ENCODE peak calls at places on chromosomes 3 and 15, in five cellular contexts. M is body of pancreas, R is uterus, I is tibial nerve, Y is Panc1. E is an unnamed sample.

GRCh38 chr3:13078158-13078905 is 5.1 kb upstream of the IQSEC1 start:
- DNase-seq in Y (no peak), M (peak), R (no peak), I (no peak), E (peak)

GRCh38 chr15:81887913-81888312 is 157.9 kb downstream of the MEX3B start:
- DNase-seq in Y (no peak), M (no peak), I (no peak), R (peak), E (no peak)

GRCh38 chr3:36928220-36928619 is 16.6 kb downstream of the TRANK1 start:
- DNase-seq in Y (no peak), R (no peak), M (no peak), I (no peak), E (no peak)

GRCh38 chr3:11819146-11819545 is 27.5 kb downstream of the TAMM41 start:
- DNase-seq in I (no peak), M (no peak), Y (no peak), R (no peak), E (no peak)

GRCh38 chr15:68553594-68553993 is 25.2 kb upstream of the CORO2B start:
- DNase-seq in M (no peak), I (no peak), Y (no peak), R (no peak), E (no peak)

GRCh38 chr15:78047631-78048409 is 29.7 kb downstream of the TBC1D2B start:
- DNase-seq in Y (no peak), M (no peak), R (peak), I (peak), E (no peak)

GRCh38 chr3:170410428-170411029 is 8.1 kb upstream of the CLDN11 start:
- DNase-seq in R (no peak), Y (peak), I (peak), M (no peak), E (no peak)

GRCh38 chr15:64845826-64846225 is 4.1 kb downstream of the PLEKHO2 start:
- DNase-seq in R (no peak), Y (no peak), M (no peak), I (no peak), E (no peak)

GRCh38 chr3:167684389-167684993 is 30.7 kb upstream of the WDR49 start:
- DNase-seq in M (peak), I (peak), R (peak), Y (peak), E (no peak)

GRCh38 chr3:32684800-32685603 is at the start of gene CNOT10:
- DNase-seq in I (peak), M (peak), Y (peak), R (peak), E (peak)

GRCh38 chr3:16961621-16962205 is 77.0 kb downstream of the PLCL2 start:
- DNase-seq in M (no peak), Y (no peak), I (no peak), R (no peak), E (no peak)

GRCh38 chr3:57840445-57840844 is 84.3 kb downstream of the SLMAP start:
- DNase-seq in I (no peak), M (no peak), Y (no peak), R (no peak), E (no peak)

GRCh38 chr3:189641776-189642175 is 10.6 kb downstream of the TP63 start:
- DNase-seq in I (no peak), M (no peak), R (no peak), Y (no peak), E (no peak)

GRCh38 chr3:79724206-79724605 is 43.6 kb downstream of the ROBO1 start:
- DNase-seq in M (no peak), Y (no peak), R (no peak), I (no peak), E (no peak)

GRCh38 chr15:77075528-77075927 is 4.6 kb upstream of the TSPAN3 start:
- DNase-seq in Y (no peak), M (no peak), I (no peak), R (no peak), E (peak)

GRCh38 chr15:100878601-100879000 is 1.0 kb upstream of the ALDH1A3 start:
- DNase-seq in Y (no peak), I (no peak), M (no peak), R (no peak), E (no peak)

GRCh38 chr15:35689266-35689665 is 143.3 kb upstream of the DPH6 start:
- DNase-seq in R (no peak), I (no peak), Y (no peak), M (no peak), E (no peak)

GRCh38 chr3:185521349-185522138 is 22.7 kb upstream of the TMEM41A start:
- DNase-seq in I (no peak), M (no peak), R (no peak), Y (no peak), E (no peak)

GRCh38 chr3:51099794-51100542 is 285.1 kb upstream of the MANF start:
- DNase-seq in R (no peak), I (peak), Y (peak), M (peak), E (no peak)

GRCh38 chr3:149566296-149566945 is 91.4 kb downstream of the WWTR1 start:
- DNase-seq in I (no peak), R (no peak), M (no peak), Y (no peak), E (no peak)

GRCh38 chr3:72492240-72492639 is 356.0 kb downstream of the SHQ1 start:
- DNase-seq in R (no peak), I (peak), M (peak), Y (no peak), E (no peak)

GRCh38 chr3:54358969-54359648 is 236.8 kb downstream of the CACNA2D3 start:
- DNase-seq in I (no peak), R (no peak), M (no peak), Y (no peak), E (no peak)

GRCh38 chr3:149967067-149967685 is 3.5 kb downstream of the PFN2 start:
- DNase-seq in I (no peak), M (no peak), R (no peak), Y (no peak), E (no peak)

GRCh38 chr3:9914011-9914410 is 2.9 kb upstream of the IL17RC start:
- DNase-seq in Y (no peak), I (no peak), M (peak), R (no peak), E (no peak)

GRCh38 chr3:38376098-38376816 is 29.7 kb downstream of the XYLB start:
- DNase-seq in M (no peak), R (no peak), I (no peak), Y (no peak), E (no peak)

GRCh38 chr15:100284701-100285100 is 57.1 kb downstream of the ADAMTS17 start:
- DNase-seq in I (peak), Y (no peak), R (peak), M (peak), E (no peak)

GRCh38 chr3:183626877-183627594 is 8.4 kb upstream of the KLHL24 start:
- DNase-seq in M (no peak), Y (no peak), R (peak), I (peak), E (no peak)

GRCh38 chr3:53195602-53196574 is 34.9 kb downstream of the PRKCD start:
- DNase-seq in I (peak), R (no peak), M (peak), Y (no peak), E (no peak)

GRCh38 chr15:64586974-64587373 is 126.6 kb downstream of the ZNF609 start:
- DNase-seq in R (no peak), Y (no peak), M (no peak), I (no peak), E (no peak)

GRCh38 chr15:67024322-67024997 is 40.9 kb upstream of the SMAD3 start:
- DNase-seq in I (peak), Y (peak), R (peak), M (peak), E (peak)

GRCh38 chr15:51874751-51875644 is 45.5 kb downstream of the TMOD3 start:
- DNase-seq in I (peak), Y (peak), R (peak), M (no peak), E (no peak)

GRCh38 chr3:138594150-138594934 is at the start of gene CEP70:
- DNase-seq in M (peak), I (peak), R (peak), Y (peak), E (peak)

GRCh38 chr15:34358367-34358766 is 8.6 kb downstream of the LPCAT4 start:
- DNase-seq in R (no peak), I (no peak), Y (no peak), M (no peak), E (no peak)

GRCh38 chr3:175392653-175393052 is 533.5 kb downstream of the NAALADL2 start:
- DNase-seq in I (no peak), M (no peak), R (no peak), Y (no peak), E (no peak)

GRCh38 chr3:53295410-53295809 is 39.6 kb upstream of the TKT start:
- DNase-seq in R (no peak), Y (no peak), I (no peak), M (no peak), E (no peak)

GRCh38 chr15:48617619-48618018 is 27.9 kb downstream of the FBN1 start:
- DNase-seq in R (peak), Y (no peak), M (peak), I (peak), E (no peak)
- H3K27ac ChIP-seq in R (peak), Y (no peak), M (no peak), I (no peak), E (no peak)

DNA sequence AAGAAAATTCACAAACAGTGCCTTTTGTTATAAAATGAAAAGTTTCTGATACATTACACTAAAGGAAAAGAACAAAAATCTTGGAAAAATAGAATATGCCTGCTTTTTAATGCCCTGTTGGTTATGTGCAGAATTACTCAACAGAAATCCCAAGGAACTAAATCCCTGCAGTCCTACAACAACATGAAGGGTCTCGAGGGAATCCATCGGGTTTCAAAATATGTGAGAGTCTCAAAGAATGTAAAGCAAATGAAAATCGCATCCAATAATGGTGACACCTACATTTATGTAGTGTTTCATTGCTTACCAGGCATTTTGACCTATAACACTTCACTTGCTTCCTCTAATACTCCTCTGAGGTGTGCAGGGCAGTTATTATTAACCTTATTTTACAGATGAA is 411.4 kb downstream of the FOXP1 start:
- DNase-seq in R (no peak), M (no peak), I (no peak), Y (no peak), E (no peak)
- H3K27ac ChIP-seq in R (no peak), M (no peak), I (no peak), Y (no peak), E (no peak)

DNA sequence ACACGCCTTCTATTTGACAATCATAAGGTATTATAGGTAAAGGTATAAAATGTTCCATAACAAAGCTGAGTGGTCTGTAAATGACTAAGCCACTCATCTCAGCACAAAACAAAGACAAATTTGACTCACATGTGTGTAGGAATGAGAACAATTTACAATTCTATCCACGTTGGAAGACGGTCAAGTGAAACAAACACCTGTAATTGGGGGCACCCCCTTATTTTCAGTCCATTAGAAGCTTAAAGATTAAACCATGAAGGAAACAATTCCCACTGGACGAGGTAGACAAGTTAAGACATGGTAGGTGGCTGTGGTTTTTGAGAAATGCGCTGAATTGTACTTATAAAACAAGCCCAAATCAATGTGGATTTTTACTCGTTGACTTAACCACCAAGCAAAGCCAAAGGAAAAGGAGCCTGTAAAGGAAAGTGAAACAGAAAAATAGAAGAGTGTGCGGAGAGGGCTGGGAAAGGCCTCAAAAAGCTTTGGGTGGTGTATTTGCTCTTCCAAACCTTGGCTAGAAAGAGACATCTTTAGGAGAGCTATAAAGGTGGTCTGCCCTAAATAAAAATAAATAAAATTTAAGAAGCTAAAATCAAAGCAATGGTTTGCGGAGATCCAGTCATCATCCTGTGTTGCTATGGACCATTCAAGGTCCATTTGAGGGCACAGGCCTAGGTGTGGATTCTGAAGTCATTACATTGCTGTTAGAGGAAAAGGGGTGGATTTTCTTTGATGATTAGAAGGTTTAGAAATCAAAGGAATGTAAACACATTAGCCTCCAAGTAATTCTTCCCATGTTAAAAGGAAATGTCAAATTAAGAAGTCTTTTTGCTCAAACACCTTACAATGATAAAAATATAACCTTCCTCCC is 135.0 kb downstream of the TFG start:
- DNase-seq in I (no peak), Y (no peak), R (no peak), M (no peak), E (no peak)
- H3K27ac ChIP-seq in I (no peak), Y (no peak), R (no peak), M (no peak), E (no peak)

DNA sequence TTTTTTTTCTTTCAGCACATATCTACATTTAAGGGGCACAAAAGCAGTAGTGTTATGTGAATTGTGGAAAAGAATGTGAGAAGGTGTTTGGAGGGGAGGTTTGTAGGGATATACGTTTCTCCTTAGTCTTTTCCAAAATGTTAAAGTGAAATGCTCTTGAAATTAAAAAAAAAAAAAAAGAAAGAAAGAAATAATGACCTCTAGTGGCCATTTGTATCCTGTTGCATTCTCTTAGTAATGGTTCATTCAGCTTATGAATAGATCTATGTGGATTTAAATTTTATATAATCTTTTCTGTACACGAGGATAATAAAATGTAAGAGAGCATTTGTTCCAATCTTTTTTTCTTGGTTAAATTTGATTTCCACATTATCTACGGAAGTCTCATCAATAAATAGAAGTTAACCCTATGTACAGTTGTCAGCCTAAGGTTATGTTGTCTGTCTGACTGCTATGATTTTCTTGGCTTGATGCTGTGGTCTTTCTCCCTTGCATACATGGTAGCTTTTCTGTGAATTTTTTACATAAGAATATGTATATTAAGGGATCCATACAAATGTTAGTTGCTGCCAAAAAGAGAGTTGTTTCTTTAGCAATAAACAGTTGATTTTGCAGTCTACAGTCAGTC is 1.7 kb downstream of the P2RY13 start:
- DNase-seq in R (no peak), Y (no peak), M (no peak), I (no peak), E (no peak)
- H3K27ac ChIP-seq in R (no peak), Y (no peak), M (no peak), I (no peak), E (peak)

DNA sequence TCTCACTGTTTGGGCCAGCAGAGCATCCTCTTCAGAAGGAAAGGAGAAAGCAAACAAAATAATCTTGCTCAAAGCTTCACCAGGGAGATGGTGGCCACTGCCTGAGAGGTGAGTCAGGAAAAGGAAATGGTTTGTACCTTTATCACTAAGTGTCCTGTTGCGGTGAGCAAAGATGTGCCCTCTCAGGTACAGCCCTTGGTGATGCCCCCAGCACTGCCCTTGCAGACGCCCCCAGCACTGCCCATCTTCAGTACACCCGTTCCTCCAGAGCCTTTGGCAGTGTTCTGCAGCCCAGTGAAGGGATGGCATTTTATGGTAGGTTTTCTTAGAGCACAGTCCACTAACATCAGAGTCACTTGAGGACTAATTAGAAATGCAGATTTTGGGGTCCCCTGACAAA is 92.3 kb downstream of the ZNF621 start:
- DNase-seq in M (no peak), Y (no peak), I (no peak), R (no peak), E (no peak)
- H3K27ac ChIP-seq in M (no peak), Y (no peak), I (no peak), R (no peak), E (no peak)

GRCh38 chr3:177388209-177388608 is 190.9 kb upstream of the TBL1XR1 start:
- DNase-seq in Y (no peak), M (no peak), R (no peak), I (no peak), E (no peak)
- H3K27ac ChIP-seq in Y (no peak), M (no peak), R (no peak), I (no peak), E (no peak)